ENCODE peak calls at places on chromosomes 3 and 15, in eight cellular contexts. G is GM06990, M is left ventricle myocardium inferior, Y is AG04449, D is fibroblast of lung, O is HFF-Myc, P is pancreas, Z is HL-60. I is an unnamed sample.

GRCh38 chr3:133535971-133536634 is 37.4 kb upstream of the CDV3 start:
- DNase-seq in G (no peak), D (peak; percentile 98), P (peak; percentile 54), Z (no peak), Y (peak; percentile 73), O (peak; percentile 78), M (no peak), I (peak; percentile 52)

GRCh38 chr3:49255686-49256085 is 21.3 kb downstream of the C3orf62 start:
- DNase-seq in G (no peak), P (no peak), O (no peak), M (no peak), Y (no peak), D (no peak), Z (no peak), I (no peak)

GRCh38 chr15:51069983-51070382 is 24.7 kb downstream of the TNFAIP8L3 start:
- DNase-seq in Z (no peak), G (no peak), M (no peak), P (no peak), Y (no peak), O (no peak), D (no peak), I (no peak)

GRCh38 chr15:89171136-89172072 is 50.0 kb downstream of the RLBP1 start:
- DNase-seq in M (no peak), Y (no peak), P (peak; percentile 62), Z (no peak), D (peak; percentile 63), G (no peak), O (no peak), I (no peak)

GRCh38 chr3:58693929-58694850 is 27.6 kb upstream of the FAM3D start:
- DNase-seq in O (no peak), P (no peak), M (no peak), Z (no peak), G (peak; percentile 36), Y (no peak), D (no peak), I (no peak)

GRCh38 chr3:66182228-66182627 is 38.6 kb upstream of the SLC25A26 start:
- DNase-seq in P (no peak), O (no peak), G (no peak), D (no peak), Z (no peak), M (no peak), Y (no peak), I (no peak)

GRCh38 chr3:71304261-71304646 is 279.3 kb downstream of the FOXP1 start:
- DNase-seq in G (no peak), D (no peak), P (no peak), O (no peak), Z (no peak), Y (no peak), M (no peak), I (no peak)

GRCh38 chr15:56804908-56805307 is 71.6 kb upstream of the ZNF280D start:
- DNase-seq in O (no peak), D (peak; percentile 48), Z (no peak), G (no peak), M (no peak), Y (no peak), P (no peak), I (no peak)

GRCh38 chr15:72532991-72533601 is 59.0 kb downstream of the ARIH1 start:
- DNase-seq in M (no peak), D (no peak), Y (no peak), P (no peak), Z (no peak), G (no peak), O (no peak), I (no peak)

GRCh38 chr15:76449455-76449854 is 112.9 kb downstream of the ISL2 start:
- DNase-seq in Z (no peak), G (no peak), D (no peak), P (no peak), O (no peak), M (no peak), Y (no peak), I (no peak)

GRCh38 chr15:25731411-25731810 is 131.7 kb downstream of the ATP10A start:
- DNase-seq in P (no peak), M (no peak), D (no peak), G (no peak), Y (no peak), Z (no peak), O (no peak), I (no peak)

GRCh38 chr3:13561376-13561775 is 12.5 kb downstream of the FBLN2 start:
- DNase-seq in G (no peak), O (no peak), M (peak; percentile 5), D (no peak), P (no peak), Y (no peak), Z (no peak), I (no peak)

GRCh38 chr3:64685331-64685799 is 2.4 kb downstream of the ADAMTS9 start:
- DNase-seq in O (no peak), D (peak; percentile 86), Y (no peak), P (peak; percentile 22), Z (no peak), M (peak; percentile 52), G (peak; percentile 7), I (no peak)

GRCh38 chr3:102098130-102098885 is 249.0 kb downstream of the NFKBIZ start:
- DNase-seq in O (no peak), Z (no peak), P (no peak), D (no peak), Y (no peak), M (no peak), G (no peak), I (no peak)

GRCh38 chr3:33111581-33111980 is 2.2 kb upstream of the CRTAP start:
- DNase-seq in Z (no peak), O (no peak), Y (no peak), G (peak; percentile 39), P (no peak), M (no peak), D (no peak), I (no peak)

GRCh38 chr3:156761007-156761406 is 65.1 kb upstream of the LEKR1 start:
- DNase-seq in P (no peak), D (no peak), Y (no peak), M (no peak), O (no peak), Z (no peak), G (no peak), I (no peak)

GRCh38 chr15:29130461-29130860 is 139.2 kb downstream of the NSMCE3 start:
- DNase-seq in O (no peak), Y (no peak), D (no peak), M (no peak), P (no peak), G (no peak), Z (no peak), I (no peak)

GRCh38 chr3:47475029-47475569 is 642 bp downstream of the SCAP start:
- DNase-seq in O (no peak), G (no peak), M (no peak), P (no peak), Z (no peak), Y (no peak), D (peak; percentile 40), I (no peak)

GRCh38 chr3:47475570-47476329 is at the start of gene SCAP:
- DNase-seq in Y (no peak), G (peak; percentile 93), M (peak; percentile 94), D (peak; percentile 83), O (peak; percentile 51), Z (peak; percentile 87), P (peak; percentile 95), I (peak; percentile 59)

GRCh38 chr3:47478022-47478421 is 2.3 kb upstream of the SCAP start:
- DNase-seq in G (no peak), Y (no peak), O (no peak), Z (no peak), P (no peak), D (no peak), M (no peak), I (no peak)

GRCh38 chr3:47476330-47476626 is 537 bp upstream of the SCAP start:
- DNase-seq in D (no peak), Y (no peak), O (no peak), G (no peak), M (no peak), Z (no peak), P (no peak), I (no peak)

GRCh38 chr3:47476644-47477199 is 981 bp upstream of the SCAP start:
- DNase-seq in O (no peak), Y (no peak), P (no peak), D (no peak), G (no peak), M (no peak), Z (no peak), I (no peak)
- H3K4me3 ChIP-seq in O (peak overlapping the region; percentile 96), Y (peak overlapping the region; percentile 84), P (peak overlapping the region; percentile 69), D (peak overlapping the region; percentile 63), G (peak overlapping the region; percentile 89), M (peak overlapping the region; percentile 98), Z (peak overlapping the region; percentile 98), I (peak overlapping the region; percentile 95)

DNA sequence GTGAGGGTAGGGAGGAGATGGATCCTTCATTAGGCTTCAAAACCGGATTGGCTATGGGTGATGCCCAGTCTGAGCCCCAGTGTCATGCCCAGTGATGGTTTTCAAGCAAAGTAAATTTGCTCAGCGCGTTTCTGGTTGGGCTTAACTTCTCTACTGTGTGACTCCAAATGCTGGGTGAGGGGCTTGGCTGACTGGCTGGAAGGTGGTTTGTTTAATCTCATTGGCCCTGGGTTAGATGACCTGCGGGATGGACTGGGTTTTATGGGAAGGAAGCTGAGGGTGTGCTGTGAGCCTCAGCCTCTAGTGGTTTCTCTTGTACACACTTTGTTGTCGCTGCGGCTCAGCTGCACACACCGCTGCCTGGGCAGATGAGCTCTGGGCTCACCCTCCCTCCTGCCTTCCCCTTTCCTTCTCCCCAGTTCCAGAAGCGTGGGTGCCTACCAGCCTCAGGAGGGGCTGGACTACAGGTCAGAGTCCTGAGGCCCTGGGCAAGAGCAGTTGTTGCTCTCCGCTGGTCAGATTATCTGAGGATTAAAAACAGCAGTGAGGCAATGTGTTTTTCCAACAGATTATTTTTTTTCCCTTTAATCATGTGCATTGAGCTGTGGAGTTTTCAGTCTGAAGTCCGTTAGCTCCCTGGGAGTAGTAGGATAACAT is 18.6 kb downstream of the PDIA5 start:
- DNase-seq in P (no peak), Z (no peak), G (no peak), M (no peak), Y (no peak), O (no peak), D (no peak), I (no peak)
- TF ChIP-seq CTCF in P (no peak), Z (no peak), G (no peak), M (no peak), Y (no peak), O (no peak), D (no peak), I (no peak)

DNA sequence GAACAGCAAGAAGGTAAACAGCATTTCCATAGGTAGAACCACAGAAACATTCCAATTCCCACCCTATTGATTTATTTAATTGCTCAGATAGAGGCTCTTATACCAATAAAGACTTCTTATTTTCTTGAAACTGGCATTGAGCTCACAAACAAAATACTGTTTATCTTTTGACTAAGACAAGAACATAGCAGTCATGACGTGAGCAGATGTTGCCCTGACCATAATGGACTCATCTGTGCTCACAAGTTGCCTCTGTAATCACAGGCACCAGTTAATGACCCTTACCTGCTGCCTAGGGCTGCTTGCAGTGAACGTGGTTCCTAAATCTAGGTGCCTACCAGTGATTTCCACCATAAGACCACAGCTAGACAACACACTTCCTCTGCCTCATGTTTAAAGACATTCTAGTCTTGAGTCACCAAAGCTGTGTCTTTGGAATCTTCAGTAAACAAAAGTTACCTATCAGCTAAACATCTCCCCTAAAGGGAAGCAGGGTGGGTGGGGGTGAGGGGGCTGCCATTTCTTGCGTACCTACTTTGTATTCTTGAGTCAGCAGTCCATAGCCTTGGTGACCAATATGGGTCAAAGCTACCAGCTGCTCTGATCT is 2.1 kb downstream of the FYCO1 start:
- DNase-seq in D (no peak), G (no peak), P (no peak), O (no peak), M (no peak), Y (no peak), Z (no peak), I (no peak)
- H3K4me3 ChIP-seq in D (no peak overlapping the region), G (no peak overlapping the region), P (no peak overlapping the region), O (no peak overlapping the region), M (peak overlapping the region; percentile 94), Y (no peak overlapping the region), Z (no peak overlapping the region), I (no peak overlapping the region)

GRCh38 chr3:139032326-139033002 is 11.7 kb upstream of the PRR23B start:
- DNase-seq in G (no peak), O (no peak), P (no peak), Z (no peak), D (no peak), Y (no peak), M (no peak), I (no peak)
- TF ChIP-seq CTCF in G (no peak), O (no peak), P (no peak), Z (no peak), D (no peak), Y (no peak), M (no peak), I (no peak)

I was measured in LNCaP clone FGC.